ENCODE peak calls at places on chromosomes 5 and 9, in seven cellular contexts. One of them, this sample, is unnamed.

GRCh38 chr5:130836729-130837660 is 328.1 kb downstream of the HINT1 start:
- DNase-seq in fibroblast of pulmonary artery: peak; percentile 22
- DNase-seq in adrenal gland: no peak
- DNase-seq in A549: peak; percentile 9
- DNase-seq in ovary: no peak
- DNase-seq in HFF-Myc: no peak
- DNase-seq in Peyer's patch: no peak
- DNase-seq in this sample: no peak

GRCh38 chr5:172144291-172144815 is 43.7 kb downstream of the STK10 start:
- DNase-seq in A549: no peak
- DNase-seq in HFF-Myc: no peak
- DNase-seq in fibroblast of pulmonary artery: peak; percentile 62
- DNase-seq in adrenal gland: no peak
- DNase-seq in Peyer's patch: no peak
- DNase-seq in ovary: no peak
- DNase-seq in this sample: no peak

GRCh38 chr5:75438722-75439121 is 72.7 kb downstream of the CERT1 start:
- DNase-seq in adrenal gland: no peak
- DNase-seq in ovary: no peak
- DNase-seq in fibroblast of pulmonary artery: no peak
- DNase-seq in HFF-Myc: no peak
- DNase-seq in Peyer's patch: no peak
- DNase-seq in A549: no peak
- DNase-seq in this sample: no peak

GRCh38 chr5:123422433-123423277 is 548 bp downstream of the CEP120 start:
- DNase-seq in fibroblast of pulmonary artery: peak; percentile 33
- DNase-seq in Peyer's patch: no peak
- DNase-seq in A549: peak; percentile 25
- DNase-seq in HFF-Myc: no peak
- DNase-seq in ovary: no peak
- DNase-seq in adrenal gland: peak; percentile 31
- DNase-seq in this sample: no peak

GRCh38 chr5:143495823-143496275 is 92.4 kb upstream of the NR3C1 start:
- DNase-seq in fibroblast of pulmonary artery: peak; percentile 93
- DNase-seq in HFF-Myc: no peak
- DNase-seq in ovary: no peak
- DNase-seq in adrenal gland: peak; percentile 18
- DNase-seq in Peyer's patch: no peak
- DNase-seq in A549: peak; percentile 89
- DNase-seq in this sample: no peak

GRCh38 chr9:123355761-123356520 is at the start of gene CRB2:
- DNase-seq in A549: peak; percentile 33
- DNase-seq in ovary: no peak
- DNase-seq in fibroblast of pulmonary artery: no peak
- DNase-seq in adrenal gland: no peak
- DNase-seq in HFF-Myc: no peak
- DNase-seq in Peyer's patch: no peak
- DNase-seq in this sample: no peak

GRCh38 chr9:97521576-97522333 is 20.3 kb downstream of the TMOD1 start:
- DNase-seq in adrenal gland: no peak
- DNase-seq in A549: no peak
- DNase-seq in fibroblast of pulmonary artery: no peak
- DNase-seq in Peyer's patch: no peak
- DNase-seq in ovary: no peak
- DNase-seq in HFF-Myc: no peak
- DNase-seq in this sample: no peak

GRCh38 chr5:135596364-135596763 is 17.6 kb upstream of the CXCL14 start:
- DNase-seq in fibroblast of pulmonary artery: no peak
- DNase-seq in HFF-Myc: no peak
- DNase-seq in adrenal gland: no peak
- DNase-seq in A549: no peak
- DNase-seq in Peyer's patch: no peak
- DNase-seq in ovary: no peak
- DNase-seq in this sample: no peak

GRCh38 chr5:127572930-127573329 is 55.5 kb downstream of the PRRC1 start:
- DNase-seq in fibroblast of pulmonary artery: peak; percentile 16
- DNase-seq in ovary: no peak
- DNase-seq in adrenal gland: no peak
- DNase-seq in Peyer's patch: no peak
- DNase-seq in HFF-Myc: no peak
- DNase-seq in A549: peak; percentile 6
- DNase-seq in this sample: no peak

GRCh38 chr9:82604947-82605656 is 457.8 kb downstream of the RASEF start:
- DNase-seq in adrenal gland: peak; percentile 8
- DNase-seq in Peyer's patch: no peak
- DNase-seq in HFF-Myc: no peak
- DNase-seq in ovary: no peak
- DNase-seq in A549: no peak
- DNase-seq in fibroblast of pulmonary artery: no peak
- DNase-seq in this sample: no peak

GRCh38 chr5:83426855-83427254 is 44.7 kb upstream of the VCAN start:
- DNase-seq in adrenal gland: no peak
- DNase-seq in ovary: no peak
- DNase-seq in A549: no peak
- DNase-seq in HFF-Myc: no peak
- DNase-seq in Peyer's patch: no peak
- DNase-seq in fibroblast of pulmonary artery: no peak
- DNase-seq in this sample: no peak

GRCh38 chr9:108565651-108566378 is 290.0 kb downstream of the ACTL7B start:
- DNase-seq in adrenal gland: peak; percentile 54
- DNase-seq in Peyer's patch: no peak
- DNase-seq in HFF-Myc: peak; percentile 91
- DNase-seq in A549: peak; percentile 82
- DNase-seq in fibroblast of pulmonary artery: peak; percentile 95
- DNase-seq in ovary: peak; percentile 43
- DNase-seq in this sample: peak; percentile 52

GRCh38 chr9:16542290-16542689 is 328.2 kb downstream of the BNC2 start:
- DNase-seq in fibroblast of pulmonary artery: peak; percentile 20
- DNase-seq in Peyer's patch: no peak
- DNase-seq in ovary: no peak
- DNase-seq in A549: no peak
- DNase-seq in adrenal gland: no peak
- DNase-seq in HFF-Myc: no peak
- DNase-seq in this sample: no peak

GRCh38 chr9:35353731-35354365 is 136.1 kb upstream of the RUSC2 start:
- DNase-seq in HFF-Myc: no peak
- DNase-seq in adrenal gland: no peak
- DNase-seq in fibroblast of pulmonary artery: no peak
- DNase-seq in A549: no peak
- DNase-seq in ovary: no peak
- DNase-seq in Peyer's patch: no peak
- DNase-seq in this sample: no peak

GRCh38 chr9:70060148-70060882 is 16.7 kb downstream of the MAMDC2 start:
- DNase-seq in HFF-Myc: no peak
- DNase-seq in Peyer's patch: no peak
- DNase-seq in ovary: no peak
- DNase-seq in fibroblast of pulmonary artery: no peak
- DNase-seq in adrenal gland: no peak
- DNase-seq in A549: no peak
- DNase-seq in this sample: no peak

GRCh38 chr9:4603830-4604229 is 58.3 kb upstream of the PLPP6 start:
- DNase-seq in A549: no peak
- DNase-seq in HFF-Myc: no peak
- DNase-seq in adrenal gland: no peak
- DNase-seq in fibroblast of pulmonary artery: no peak
- DNase-seq in ovary: no peak
- DNase-seq in Peyer's patch: no peak
- DNase-seq in this sample: no peak

GRCh38 chr5:103243665-103244064 is 14.9 kb upstream of the MACIR start:
- DNase-seq in adrenal gland: no peak
- DNase-seq in A549: no peak
- DNase-seq in fibroblast of pulmonary artery: peak; percentile 68
- DNase-seq in ovary: no peak
- DNase-seq in HFF-Myc: no peak
- DNase-seq in Peyer's patch: no peak
- DNase-seq in this sample: no peak

GRCh38 chr5:137718611-137719010 is 17.3 kb downstream of the KLHL3 start:
- DNase-seq in Peyer's patch: no peak
- DNase-seq in adrenal gland: no peak
- DNase-seq in ovary: no peak
- DNase-seq in fibroblast of pulmonary artery: no peak
- DNase-seq in A549: no peak
- DNase-seq in HFF-Myc: no peak
- DNase-seq in this sample: no peak

GRCh38 chr5:8676731-8677130 is 807.8 kb downstream of the MTRR start:
- DNase-seq in HFF-Myc: no peak
- DNase-seq in Peyer's patch: no peak
- DNase-seq in ovary: no peak
- DNase-seq in fibroblast of pulmonary artery: peak; percentile 64
- DNase-seq in A549: no peak
- DNase-seq in adrenal gland: no peak
- DNase-seq in this sample: no peak

GRCh38 chr5:180468732-180469585 is 25.2 kb upstream of the CNOT6 start:
- DNase-seq in ovary: no peak
- DNase-seq in A549: no peak
- DNase-seq in HFF-Myc: no peak
- DNase-seq in adrenal gland: no peak
- DNase-seq in fibroblast of pulmonary artery: no peak
- DNase-seq in Peyer's patch: no peak
- DNase-seq in this sample: no peak

GRCh38 chr5:65873181-65873580 is 53.2 kb upstream of the ERBIN start:
- DNase-seq in HFF-Myc: no peak
- DNase-seq in adrenal gland: no peak
- DNase-seq in A549: no peak
- DNase-seq in Peyer's patch: no peak
- DNase-seq in fibroblast of pulmonary artery: peak; percentile 27
- DNase-seq in ovary: no peak
- DNase-seq in this sample: no peak

GRCh38 chr5:73393606-73394489 is 54.7 kb downstream of the FOXD1 start:
- DNase-seq in Peyer's patch: no peak
- DNase-seq in ovary: no peak
- DNase-seq in HFF-Myc: no peak
- DNase-seq in adrenal gland: no peak
- DNase-seq in fibroblast of pulmonary artery: no peak
- DNase-seq in A549: no peak
- DNase-seq in this sample: no peak

GRCh38 chr5:135308245-135308644 is 90.8 kb downstream of the MACROH2A1 start:
- DNase-seq in HFF-Myc: peak; percentile 43
- DNase-seq in fibroblast of pulmonary artery: peak; percentile 7
- DNase-seq in Peyer's patch: no peak
- DNase-seq in adrenal gland: no peak
- DNase-seq in ovary: no peak
- DNase-seq in A549: no peak
- DNase-seq in this sample: no peak

GRCh38 chr9:103804077-103804735 is 289.9 kb upstream of the SMC2 start:
- DNase-seq in A549: peak; percentile 86
- DNase-seq in adrenal gland: no peak
- DNase-seq in ovary: no peak
- DNase-seq in Peyer's patch: no peak
- DNase-seq in fibroblast of pulmonary artery: peak; percentile 29
- DNase-seq in HFF-Myc: no peak
- DNase-seq in this sample: peak; percentile 65

GRCh38 chr5:179164331-179165311 is 104.4 kb downstream of the ZNF354C start:
- DNase-seq in HFF-Myc: no peak
- DNase-seq in ovary: peak; percentile 27
- DNase-seq in Peyer's patch: peak; percentile 37
- DNase-seq in fibroblast of pulmonary artery: no peak
- DNase-seq in adrenal gland: no peak
- DNase-seq in A549: no peak
- DNase-seq in this sample: no peak

GRCh38 chr5:163496286-163496685 is 9.1 kb upstream of the MAT2B start:
- DNase-seq in adrenal gland: no peak
- DNase-seq in Peyer's patch: no peak
- DNase-seq in fibroblast of pulmonary artery: peak; percentile 37
- DNase-seq in A549: no peak
- DNase-seq in ovary: no peak
- DNase-seq in HFF-Myc: no peak
- DNase-seq in this sample: no peak

GRCh38 chr5:151458314-151458713 is 10.9 kb downstream of the SLC36A1 start:
- DNase-seq in Peyer's patch: no peak
- DNase-seq in HFF-Myc: no peak
- DNase-seq in A549: no peak
- DNase-seq in fibroblast of pulmonary artery: no peak
- DNase-seq in ovary: no peak
- DNase-seq in adrenal gland: no peak
- DNase-seq in this sample: no peak

GRCh38 chr9:98864257-98865180 is 57.0 kb downstream of the GALNT12 start:
- DNase-seq in adrenal gland: no peak
- DNase-seq in ovary: no peak
- DNase-seq in HFF-Myc: no peak
- DNase-seq in Peyer's patch: no peak
- DNase-seq in A549: no peak
- DNase-seq in fibroblast of pulmonary artery: peak; percentile 60
- DNase-seq in this sample: no peak
- TF ChIP-seq CTCF in adrenal gland: no peak
- TF ChIP-seq CTCF in ovary: no peak
- TF ChIP-seq CTCF in HFF-Myc: no peak
- TF ChIP-seq CTCF in Peyer's patch: no peak
- TF ChIP-seq CTCF in A549: no peak
- TF ChIP-seq CTCF in fibroblast of pulmonary artery: no peak
- TF ChIP-seq CTCF in this sample: no peak

GRCh38 chr5:111117149-111117548 is 25.0 kb downstream of the WDR36 start:
- DNase-seq in Peyer's patch: no peak
- DNase-seq in ovary: no peak
- DNase-seq in adrenal gland: no peak
- DNase-seq in HFF-Myc: no peak
- DNase-seq in fibroblast of pulmonary artery: no peak
- DNase-seq in A549: no peak
- DNase-seq in this sample: no peak
- H3K4me3 ChIP-seq in Peyer's patch: no peak overlapping the region
- H3K4me3 ChIP-seq in ovary: no peak overlapping the region
- H3K4me3 ChIP-seq in adrenal gland: no peak overlapping the region
- H3K4me3 ChIP-seq in HFF-Myc: no peak overlapping the region
- H3K4me3 ChIP-seq in fibroblast of pulmonary artery: no peak overlapping the region
- H3K4me3 ChIP-seq in A549: no peak overlapping the region
- H3K4me3 ChIP-seq in this sample: no peak overlapping the region

GRCh38 chr5:106367281-106367680 is 1303.5 kb downstream of the EFNA5 start:
- DNase-seq in fibroblast of pulmonary artery: no peak
- DNase-seq in HFF-Myc: no peak
- DNase-seq in ovary: no peak
- DNase-seq in A549: no peak
- DNase-seq in Peyer's patch: no peak
- DNase-seq in adrenal gland: no peak
- DNase-seq in this sample: no peak

GRCh38 chr5:106368021-106368420 is 1302.7 kb downstream of the EFNA5 start:
- DNase-seq in Peyer's patch: no peak
- DNase-seq in adrenal gland: no peak
- DNase-seq in A549: no peak
- DNase-seq in ovary: no peak
- DNase-seq in HFF-Myc: no peak
- DNase-seq in fibroblast of pulmonary artery: no peak
- DNase-seq in this sample: no peak

GRCh38 chr5:106361905-106362304 is 1308.8 kb downstream of the EFNA5 start:
- DNase-seq in ovary: no peak
- DNase-seq in HFF-Myc: no peak
- DNase-seq in fibroblast of pulmonary artery: no peak
- DNase-seq in Peyer's patch: no peak
- DNase-seq in adrenal gland: no peak
- DNase-seq in A549: no peak
- DNase-seq in this sample: no peak

GRCh38 chr5:106363578-106363977 is 1307.2 kb downstream of the EFNA5 start:
- DNase-seq in HFF-Myc: no peak
- DNase-seq in ovary: no peak
- DNase-seq in fibroblast of pulmonary artery: no peak
- DNase-seq in adrenal gland: no peak
- DNase-seq in Peyer's patch: no peak
- DNase-seq in A549: no peak
- DNase-seq in this sample: no peak
- TF ChIP-seq CTCF in HFF-Myc: no peak
- TF ChIP-seq CTCF in ovary: no peak
- TF ChIP-seq CTCF in fibroblast of pulmonary artery: no peak
- TF ChIP-seq CTCF in adrenal gland: no peak
- TF ChIP-seq CTCF in Peyer's patch: no peak
- TF ChIP-seq CTCF in A549: no peak
- TF ChIP-seq CTCF in this sample: no peak

GRCh38 chr9:94864183-94864582 is 137.7 kb downstream of the AOPEP start:
- DNase-seq in fibroblast of pulmonary artery: no peak
- DNase-seq in HFF-Myc: no peak
- DNase-seq in ovary: no peak
- DNase-seq in Peyer's patch: no peak
- DNase-seq in A549: no peak
- DNase-seq in adrenal gland: no peak
- DNase-seq in this sample: no peak
- H3K4me3 ChIP-seq in fibroblast of pulmonary artery: no peak overlapping the region
- H3K4me3 ChIP-seq in HFF-Myc: no peak overlapping the region
- H3K4me3 ChIP-seq in ovary: no peak overlapping the region
- H3K4me3 ChIP-seq in Peyer's patch: no peak overlapping the region
- H3K4me3 ChIP-seq in A549: no peak overlapping the region
- H3K4me3 ChIP-seq in adrenal gland: no peak overlapping the region
- H3K4me3 ChIP-seq in this sample: no peak overlapping the region

This sample was measured in epithelial cell of proximal tubule.